ENCODE peak calls at places on chromosomes 5 and 9, in eight cellular contexts. One of them, this sample, is unnamed.

GRCh38 chr9:92911496-92912475 is 33.9 kb upstream of the ZNF484 start:
- DNase-seq in neural progenitor cell: peak; percentile 89
- DNase-seq in sigmoid colon: no peak
- DNase-seq in CD8-positive, alpha-beta memory T cell: no peak
- DNase-seq in uterus: no peak
- DNase-seq in psoas muscle: no peak
- DNase-seq in CD8-positive, alpha-beta T cell: no peak
- DNase-seq in GM23248: no peak
- DNase-seq in this sample: no peak

GRCh38 chr9:107685901-107686300 is 196.3 kb upstream of the KLF4 start:
- DNase-seq in neural progenitor cell: no peak
- DNase-seq in sigmoid colon: no peak
- DNase-seq in CD8-positive, alpha-beta memory T cell: no peak
- DNase-seq in uterus: no peak
- DNase-seq in psoas muscle: no peak
- DNase-seq in CD8-positive, alpha-beta T cell: no peak
- DNase-seq in GM23248: peak; percentile 60
- DNase-seq in this sample: no peak

GRCh38 chr5:56100429-56101176 is 105.8 kb upstream of the IL6ST start:
- DNase-seq in neural progenitor cell: no peak
- DNase-seq in sigmoid colon: no peak
- DNase-seq in CD8-positive, alpha-beta memory T cell: no peak
- DNase-seq in uterus: no peak
- DNase-seq in psoas muscle: no peak
- DNase-seq in CD8-positive, alpha-beta T cell: no peak
- DNase-seq in GM23248: no peak
- DNase-seq in this sample: no peak

GRCh38 chr9:115118471-115119156 is 657 bp upstream of the TNC start:
- DNase-seq in neural progenitor cell: peak; percentile 96
- DNase-seq in sigmoid colon: peak; percentile 93
- DNase-seq in CD8-positive, alpha-beta memory T cell: no peak
- DNase-seq in uterus: peak; percentile 81
- DNase-seq in psoas muscle: peak; percentile 47
- DNase-seq in CD8-positive, alpha-beta T cell: no peak
- DNase-seq in GM23248: peak; percentile 96
- DNase-seq in this sample: no peak

GRCh38 chr5:81353189-81353588 is 40.7 kb downstream of the ACOT12 start:
- DNase-seq in neural progenitor cell: no peak
- DNase-seq in sigmoid colon: no peak
- DNase-seq in CD8-positive, alpha-beta memory T cell: no peak
- DNase-seq in uterus: no peak
- DNase-seq in psoas muscle: no peak
- DNase-seq in CD8-positive, alpha-beta T cell: no peak
- DNase-seq in GM23248: no peak
- DNase-seq in this sample: no peak

GRCh38 chr9:113528088-113528487 is 64.6 kb downstream of the RGS3 start:
- DNase-seq in neural progenitor cell: no peak
- DNase-seq in sigmoid colon: peak; percentile 64
- DNase-seq in CD8-positive, alpha-beta memory T cell: no peak
- DNase-seq in uterus: no peak
- DNase-seq in psoas muscle: no peak
- DNase-seq in CD8-positive, alpha-beta T cell: no peak
- DNase-seq in GM23248: no peak
- DNase-seq in this sample: no peak

GRCh38 chr5:27341342-27341741 is 303.0 kb upstream of the CDH9 start:
- DNase-seq in neural progenitor cell: no peak
- DNase-seq in sigmoid colon: no peak
- DNase-seq in CD8-positive, alpha-beta memory T cell: no peak
- DNase-seq in uterus: no peak
- DNase-seq in psoas muscle: no peak
- DNase-seq in CD8-positive, alpha-beta T cell: no peak
- DNase-seq in GM23248: no peak
- DNase-seq in this sample: no peak

GRCh38 chr9:36050472-36050871 is 13.8 kb downstream of the RECK start:
- DNase-seq in neural progenitor cell: no peak
- DNase-seq in sigmoid colon: no peak
- DNase-seq in CD8-positive, alpha-beta memory T cell: no peak
- DNase-seq in uterus: no peak
- DNase-seq in psoas muscle: no peak
- DNase-seq in CD8-positive, alpha-beta T cell: no peak
- DNase-seq in GM23248: no peak
- DNase-seq in this sample: no peak

GRCh38 chr9:88481933-88482332 is 53.0 kb upstream of the NXNL2 start:
- DNase-seq in neural progenitor cell: no peak
- DNase-seq in sigmoid colon: no peak
- DNase-seq in CD8-positive, alpha-beta memory T cell: no peak
- DNase-seq in uterus: no peak
- DNase-seq in psoas muscle: no peak
- DNase-seq in CD8-positive, alpha-beta T cell: no peak
- DNase-seq in GM23248: no peak
- DNase-seq in this sample: peak; percentile 15

GRCh38 chr9:117473293-117473692 is 58.4 kb upstream of the ASTN2 start:
- DNase-seq in neural progenitor cell: no peak
- DNase-seq in sigmoid colon: no peak
- DNase-seq in CD8-positive, alpha-beta memory T cell: no peak
- DNase-seq in uterus: no peak
- DNase-seq in psoas muscle: no peak
- DNase-seq in CD8-positive, alpha-beta T cell: no peak
- DNase-seq in GM23248: no peak
- DNase-seq in this sample: no peak

GRCh38 chr9:101081641-101082040 is 53.1 kb downstream of the PLPPR1 start:
- DNase-seq in neural progenitor cell: no peak
- DNase-seq in sigmoid colon: no peak
- DNase-seq in CD8-positive, alpha-beta memory T cell: no peak
- DNase-seq in uterus: no peak
- DNase-seq in psoas muscle: no peak
- DNase-seq in CD8-positive, alpha-beta T cell: no peak
- DNase-seq in GM23248: no peak
- DNase-seq in this sample: no peak

GRCh38 chr9:72037571-72037970 is 22.8 kb downstream of the C9orf57 start:
- DNase-seq in neural progenitor cell: no peak
- DNase-seq in sigmoid colon: no peak
- DNase-seq in CD8-positive, alpha-beta memory T cell: no peak
- DNase-seq in uterus: no peak
- DNase-seq in psoas muscle: no peak
- DNase-seq in CD8-positive, alpha-beta T cell: no peak
- DNase-seq in GM23248: peak; percentile 14
- DNase-seq in this sample: no peak

GRCh38 chr9:72038890-72039410 is 21.5 kb downstream of the C9orf57 start:
- DNase-seq in neural progenitor cell: peak; percentile 86
- DNase-seq in sigmoid colon: peak; percentile 84
- DNase-seq in CD8-positive, alpha-beta memory T cell: peak; percentile 22
- DNase-seq in uterus: peak; percentile 68
- DNase-seq in psoas muscle: peak; percentile 77
- DNase-seq in CD8-positive, alpha-beta T cell: peak; percentile 61
- DNase-seq in GM23248: peak; percentile 78
- DNase-seq in this sample: peak; percentile 15

GRCh38 chr9:72041369-72041768 is 19.0 kb downstream of the C9orf57 start:
- DNase-seq in neural progenitor cell: no peak
- DNase-seq in sigmoid colon: no peak
- DNase-seq in CD8-positive, alpha-beta memory T cell: no peak
- DNase-seq in uterus: no peak
- DNase-seq in psoas muscle: no peak
- DNase-seq in CD8-positive, alpha-beta T cell: no peak
- DNase-seq in GM23248: no peak
- DNase-seq in this sample: no peak

GRCh38 chr9:72038408-72038807 is 22.0 kb downstream of the C9orf57 start:
- DNase-seq in neural progenitor cell: no peak
- DNase-seq in sigmoid colon: no peak
- DNase-seq in CD8-positive, alpha-beta memory T cell: no peak
- DNase-seq in uterus: no peak
- DNase-seq in psoas muscle: no peak
- DNase-seq in CD8-positive, alpha-beta T cell: no peak
- DNase-seq in GM23248: no peak
- DNase-seq in this sample: no peak

GRCh38 chr9:72039532-72039931 is 20.9 kb downstream of the C9orf57 start:
- DNase-seq in neural progenitor cell: no peak
- DNase-seq in sigmoid colon: no peak
- DNase-seq in CD8-positive, alpha-beta memory T cell: no peak
- DNase-seq in uterus: no peak
- DNase-seq in psoas muscle: no peak
- DNase-seq in CD8-positive, alpha-beta T cell: no peak
- DNase-seq in GM23248: no peak
- DNase-seq in this sample: no peak
- H3K27ac ChIP-seq in neural progenitor cell: no peak overlapping the region
- H3K27ac ChIP-seq in sigmoid colon: no peak overlapping the region
- H3K27ac ChIP-seq in CD8-positive, alpha-beta memory T cell: no peak overlapping the region
- H3K27ac ChIP-seq in uterus: no peak overlapping the region
- H3K27ac ChIP-seq in psoas muscle: no peak overlapping the region
- H3K27ac ChIP-seq in CD8-positive, alpha-beta T cell: no peak overlapping the region
- H3K27ac ChIP-seq in GM23248: no peak overlapping the region
- H3K27ac ChIP-seq in this sample: no peak overlapping the region

DNA sequence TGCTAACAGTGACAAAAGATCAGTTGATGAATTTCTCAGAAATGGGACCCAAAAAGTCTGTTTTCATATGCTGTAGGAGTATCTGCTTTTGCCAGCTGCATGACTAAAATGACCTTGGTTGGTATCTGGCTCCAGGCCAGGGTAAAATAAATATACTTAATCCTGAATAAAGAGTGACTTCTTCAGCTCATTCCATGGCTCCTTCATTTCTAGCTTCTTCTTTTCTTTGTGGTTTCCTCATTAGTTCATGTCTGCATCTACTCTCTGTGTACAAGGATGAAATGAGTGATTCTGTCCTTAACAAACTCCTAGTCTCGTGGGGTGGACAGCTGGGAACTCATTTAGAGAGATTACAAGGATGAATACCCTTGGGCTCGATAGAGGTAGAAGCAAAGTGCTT is 36.0 kb downstream of the RCL1 start:
- DNase-seq in neural progenitor cell: no peak
- DNase-seq in sigmoid colon: no peak
- DNase-seq in CD8-positive, alpha-beta memory T cell: no peak
- DNase-seq in uterus: no peak
- DNase-seq in psoas muscle: no peak
- DNase-seq in CD8-positive, alpha-beta T cell: no peak
- DNase-seq in GM23248: peak; percentile 67
- DNase-seq in this sample: no peak
- H3K27ac ChIP-seq in neural progenitor cell: no peak overlapping the region
- H3K27ac ChIP-seq in sigmoid colon: no peak overlapping the region
- H3K27ac ChIP-seq in CD8-positive, alpha-beta memory T cell: no peak overlapping the region
- H3K27ac ChIP-seq in uterus: no peak overlapping the region
- H3K27ac ChIP-seq in psoas muscle: peak overlapping the region; percentile 68
- H3K27ac ChIP-seq in CD8-positive, alpha-beta T cell: no peak overlapping the region
- H3K27ac ChIP-seq in GM23248: no peak overlapping the region
- H3K27ac ChIP-seq in this sample: no peak overlapping the region

GRCh38 chr5:172054611-172055153 is 48.2 kb upstream of the FBXW11 start:
- DNase-seq in neural progenitor cell: no peak
- DNase-seq in sigmoid colon: no peak
- DNase-seq in CD8-positive, alpha-beta memory T cell: no peak
- DNase-seq in uterus: no peak
- DNase-seq in psoas muscle: no peak
- DNase-seq in CD8-positive, alpha-beta T cell: no peak
- DNase-seq in GM23248: no peak
- DNase-seq in this sample: no peak

GRCh38 chr5:172055421-172055820 is 49.0 kb upstream of the FBXW11 start:
- DNase-seq in neural progenitor cell: no peak
- DNase-seq in sigmoid colon: no peak
- DNase-seq in CD8-positive, alpha-beta memory T cell: no peak
- DNase-seq in uterus: no peak
- DNase-seq in psoas muscle: no peak
- DNase-seq in CD8-positive, alpha-beta T cell: no peak
- DNase-seq in GM23248: no peak
- DNase-seq in this sample: no peak

GRCh38 chr5:172050070-172050469 is 43.6 kb upstream of the FBXW11 start:
- DNase-seq in neural progenitor cell: no peak
- DNase-seq in sigmoid colon: no peak
- DNase-seq in CD8-positive, alpha-beta memory T cell: no peak
- DNase-seq in uterus: no peak
- DNase-seq in psoas muscle: no peak
- DNase-seq in CD8-positive, alpha-beta T cell: no peak
- DNase-seq in GM23248: no peak
- DNase-seq in this sample: no peak

GRCh38 chr5:172051643-172052362 is 45.4 kb upstream of the FBXW11 start:
- DNase-seq in neural progenitor cell: no peak
- DNase-seq in sigmoid colon: no peak
- DNase-seq in CD8-positive, alpha-beta memory T cell: no peak
- DNase-seq in uterus: no peak
- DNase-seq in psoas muscle: no peak
- DNase-seq in CD8-positive, alpha-beta T cell: no peak
- DNase-seq in GM23248: peak; percentile 39
- DNase-seq in this sample: no peak

GRCh38 chr5:172052454-172053236 is 46.2 kb upstream of the FBXW11 start:
- DNase-seq in neural progenitor cell: peak; percentile 18
- DNase-seq in sigmoid colon: peak; percentile 83
- DNase-seq in CD8-positive, alpha-beta memory T cell: no peak
- DNase-seq in uterus: no peak
- DNase-seq in psoas muscle: no peak
- DNase-seq in CD8-positive, alpha-beta T cell: no peak
- DNase-seq in GM23248: peak; percentile 84
- DNase-seq in this sample: no peak
- H3K27ac ChIP-seq in neural progenitor cell: no peak overlapping the region
- H3K27ac ChIP-seq in sigmoid colon: peak overlapping the region; percentile 69
- H3K27ac ChIP-seq in CD8-positive, alpha-beta memory T cell: no peak overlapping the region
- H3K27ac ChIP-seq in uterus: no peak overlapping the region
- H3K27ac ChIP-seq in psoas muscle: no peak overlapping the region
- H3K27ac ChIP-seq in CD8-positive, alpha-beta T cell: no peak overlapping the region
- H3K27ac ChIP-seq in GM23248: peak overlapping the region; percentile 60
- H3K27ac ChIP-seq in this sample: no peak overlapping the region

GRCh38 chr9:104774132-104774531 is 10.2 kb downstream of the NIPSNAP3B start:
- DNase-seq in neural progenitor cell: no peak
- DNase-seq in sigmoid colon: no peak
- DNase-seq in CD8-positive, alpha-beta memory T cell: no peak
- DNase-seq in uterus: no peak
- DNase-seq in psoas muscle: no peak
- DNase-seq in CD8-positive, alpha-beta T cell: no peak
- DNase-seq in GM23248: no peak
- DNase-seq in this sample: no peak

GRCh38 chr9:104775574-104775936 is 11.6 kb downstream of the NIPSNAP3B start:
- DNase-seq in neural progenitor cell: no peak
- DNase-seq in sigmoid colon: no peak
- DNase-seq in CD8-positive, alpha-beta memory T cell: no peak
- DNase-seq in uterus: no peak
- DNase-seq in psoas muscle: no peak
- DNase-seq in CD8-positive, alpha-beta T cell: no peak
- DNase-seq in GM23248: no peak
- DNase-seq in this sample: no peak

GRCh38 chr9:104774831-104775573 is 11.1 kb downstream of the NIPSNAP3B start:
- DNase-seq in neural progenitor cell: no peak
- DNase-seq in sigmoid colon: no peak
- DNase-seq in CD8-positive, alpha-beta memory T cell: no peak
- DNase-seq in uterus: no peak
- DNase-seq in psoas muscle: no peak
- DNase-seq in CD8-positive, alpha-beta T cell: no peak
- DNase-seq in GM23248: no peak
- DNase-seq in this sample: no peak

GRCh38 chr9:104772707-104773106 is 8.8 kb downstream of the NIPSNAP3B start:
- DNase-seq in neural progenitor cell: no peak
- DNase-seq in sigmoid colon: no peak
- DNase-seq in CD8-positive, alpha-beta memory T cell: no peak
- DNase-seq in uterus: no peak
- DNase-seq in psoas muscle: no peak
- DNase-seq in CD8-positive, alpha-beta T cell: no peak
- DNase-seq in GM23248: peak; percentile 40
- DNase-seq in this sample: no peak

GRCh38 chr9:104773118-104773517 is 9.2 kb downstream of the NIPSNAP3B start:
- DNase-seq in neural progenitor cell: no peak
- DNase-seq in sigmoid colon: no peak
- DNase-seq in CD8-positive, alpha-beta memory T cell: no peak
- DNase-seq in uterus: no peak
- DNase-seq in psoas muscle: no peak
- DNase-seq in CD8-positive, alpha-beta T cell: no peak
- DNase-seq in GM23248: no peak
- DNase-seq in this sample: no peak
- H3K27ac ChIP-seq in neural progenitor cell: peak overlapping the region; percentile 18
- H3K27ac ChIP-seq in sigmoid colon: no peak overlapping the region
- H3K27ac ChIP-seq in CD8-positive, alpha-beta memory T cell: no peak overlapping the region
- H3K27ac ChIP-seq in uterus: no peak overlapping the region
- H3K27ac ChIP-seq in psoas muscle: peak overlapping the region; percentile 81
- H3K27ac ChIP-seq in CD8-positive, alpha-beta T cell: no peak overlapping the region
- H3K27ac ChIP-seq in GM23248: no peak overlapping the region
- H3K27ac ChIP-seq in this sample: no peak overlapping the region